ENCODE peak calls at places on chromosome 12, in six cellular contexts. W is GM12878, P is WTC11, F is H1, A is HCT116, D is HepG2. C is an unnamed sample.

GRCh38 chr12:92363295-92364146 is 217.9 kb upstream of the BTG1 start:
- DNase-seq in W (peak), P (no peak), F (no peak), A (no peak), D (no peak), C (no peak)

GRCh38 chr12:28025821-28026505 is 53.4 kb upstream of the PTHLH start:
- DNase-seq in W (no peak), P (no peak), F (no peak), A (no peak), D (no peak), C (no peak)

GRCh38 chr12:53268637-53269562 is 801 bp downstream of the ESPL1 start:
- DNase-seq in W (no peak), P (no peak), F (no peak), A (no peak), D (no peak), C (no peak)

GRCh38 chr12:57110189-57111045 is 745 bp downstream of the STAT6 start:
- DNase-seq in W (no peak), P (peak), F (no peak), A (no peak), D (peak), C (peak)

GRCh38 chr12:64650762-64651161 is 40.5 kb downstream of the RASSF3 start:
- DNase-seq in W (no peak), P (no peak), F (no peak), A (no peak), D (no peak), C (no peak)

GRCh38 chr12:103735291-103735690 is 105.7 kb downstream of the NT5DC3 start:
- DNase-seq in W (no peak), P (no peak), F (no peak), A (no peak), D (no peak), C (no peak)

GRCh38 chr12:117101953-117102833 is 3.0 kb upstream of the TESC start:
- DNase-seq in W (no peak), P (no peak), F (no peak), A (no peak), D (no peak), C (no peak)

GRCh38 chr12:55885113-55885512 is 42.4 kb upstream of the MMP19 start:
- DNase-seq in W (no peak), P (no peak), F (no peak), A (no peak), D (no peak), C (no peak)

GRCh38 chr12:116941188-116941587 is 30.4 kb downstream of the FBXW8 start:
- DNase-seq in W (no peak), P (no peak), F (no peak), A (no peak), D (no peak), C (no peak)

GRCh38 chr12:128661216-128661550 is 162.6 kb downstream of the SLC15A4 start:
- DNase-seq in W (no peak), P (no peak), F (no peak), A (no peak), D (no peak), C (no peak)

GRCh38 chr12:104182144-104182543 is 33.4 kb upstream of the TXNRD1 start:
- DNase-seq in W (no peak), P (no peak), F (no peak), A (no peak), D (no peak), C (no peak)

GRCh38 chr12:49293056-49293956 is 1.6 kb upstream of the PRPH start:
- DNase-seq in W (no peak), P (peak), F (no peak), A (no peak), D (no peak), C (no peak)

GRCh38 chr12:93753838-93754429 is 76.8 kb downstream of the CRADD start:
- DNase-seq in W (no peak), P (no peak), F (no peak), A (no peak), D (no peak), C (no peak)

GRCh38 chr12:109482894-109483293 is 5.5 kb downstream of the UBE3B start:
- DNase-seq in W (no peak), P (no peak), F (no peak), A (no peak), D (no peak), C (no peak)

GRCh38 chr12:88451254-88451653 is 129.0 kb downstream of the KITLG start:
- DNase-seq in W (no peak), P (no peak), F (no peak), A (no peak), D (no peak), C (no peak)

DNA sequence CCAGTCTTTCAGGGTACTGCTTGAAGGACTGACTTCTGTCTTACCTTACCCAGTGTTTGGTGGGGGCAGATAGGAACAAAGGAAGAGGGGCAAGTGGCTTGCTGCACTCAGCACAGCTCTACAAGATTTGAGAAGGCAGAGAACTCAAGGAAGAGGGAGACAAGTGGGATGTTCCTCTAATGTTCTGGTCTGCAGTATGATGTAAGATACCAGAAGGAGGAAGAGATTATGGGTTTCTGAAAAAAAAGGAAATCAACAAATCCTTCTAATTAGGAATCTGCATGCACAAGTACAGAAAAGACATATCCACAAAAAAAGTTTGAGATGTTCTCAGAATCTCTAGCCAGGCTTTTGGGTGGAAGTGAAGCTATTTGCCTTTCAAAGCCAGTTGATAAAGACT is 37.1 kb downstream of the USP15 start:
- DNase-seq in W (no peak), P (no peak), F (no peak), A (no peak), D (no peak), C (no peak)
- TF ChIP-seq ATF3 in W (no peak), P (no peak), F (no peak), A (no peak), D (no peak), C (no peak)

GRCh38 chr12:10235761-10236631 is 23.3 kb downstream of the GABARAPL1 start:
- DNase-seq in W (no peak), P (no peak), F (no peak), A (peak), D (peak), C (peak)
- TF ChIP-seq ATF3 in W (no peak), P (no peak), F (no peak), A (no peak), D (no peak), C (no peak)

DNA sequence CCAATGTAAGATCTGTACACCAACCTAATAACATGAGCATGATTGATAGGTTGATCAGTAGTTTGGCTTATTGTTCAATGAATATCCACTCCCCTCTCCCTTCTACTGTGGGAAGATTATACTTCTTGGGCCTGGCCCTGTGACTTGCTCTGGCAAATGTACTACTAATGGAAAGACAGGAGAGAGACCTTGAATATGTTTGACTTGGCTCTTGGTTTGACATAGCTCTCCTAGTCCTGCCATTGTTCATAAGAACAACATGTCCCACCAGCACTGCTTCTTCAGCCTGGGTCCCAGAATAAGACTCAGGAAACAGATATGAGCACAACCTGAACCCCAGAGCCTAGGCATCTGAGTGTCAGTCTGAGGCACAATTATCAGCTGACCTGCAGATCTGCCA is 112.8 kb upstream of the RESF1 start:
- DNase-seq in W (no peak), P (no peak), F (no peak), A (no peak), D (no peak), C (no peak)
- TF ChIP-seq ATF3 in W (no peak), P (no peak), F (no peak), A (no peak), D (no peak), C (no peak)

DNA sequence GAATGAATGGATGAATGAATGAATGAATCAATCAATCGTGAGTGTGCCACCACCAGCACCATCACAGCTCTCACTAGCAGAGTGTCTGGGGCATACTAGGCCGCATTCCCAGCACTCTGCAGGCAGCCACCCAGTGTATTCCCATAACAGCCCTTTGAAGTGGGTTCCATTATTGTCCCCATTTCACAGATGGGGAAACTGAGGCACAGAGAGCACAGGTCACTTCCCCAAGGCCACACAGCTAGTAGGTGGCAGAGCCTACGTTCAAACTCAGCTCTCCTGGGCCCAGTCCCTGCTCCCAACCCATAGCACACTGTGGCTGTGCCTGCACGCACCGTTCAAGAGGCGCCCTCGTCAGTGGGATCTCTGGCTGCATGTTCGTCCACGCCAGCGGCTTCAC is 88.1 kb downstream of the RFLNA start:
- DNase-seq in W (no peak), P (no peak), F (no peak), A (no peak), D (no peak), C (no peak)
- TF ChIP-seq ATF3 in W (no peak), P (no peak), F (no peak), A (no peak), D (no peak), C (no peak)

GRCh38 chr12:14262771-14263511 is 102.5 kb upstream of the ATF7IP start:
- DNase-seq in W (no peak), P (no peak), F (no peak), A (no peak), D (no peak), C (no peak)

GRCh38 chr12:14264777-14265176 is 100.7 kb upstream of the ATF7IP start:
- DNase-seq in W (no peak), P (no peak), F (no peak), A (no peak), D (no peak), C (no peak)

GRCh38 chr12:14263742-14264141 is 101.7 kb upstream of the ATF7IP start:
- DNase-seq in W (no peak), P (no peak), F (no peak), A (no peak), D (peak), C (no peak)

GRCh38 chr12:14261861-14262260 is 103.6 kb upstream of the ATF7IP start:
- DNase-seq in W (no peak), P (no peak), F (no peak), A (no peak), D (no peak), C (no peak)

DNA sequence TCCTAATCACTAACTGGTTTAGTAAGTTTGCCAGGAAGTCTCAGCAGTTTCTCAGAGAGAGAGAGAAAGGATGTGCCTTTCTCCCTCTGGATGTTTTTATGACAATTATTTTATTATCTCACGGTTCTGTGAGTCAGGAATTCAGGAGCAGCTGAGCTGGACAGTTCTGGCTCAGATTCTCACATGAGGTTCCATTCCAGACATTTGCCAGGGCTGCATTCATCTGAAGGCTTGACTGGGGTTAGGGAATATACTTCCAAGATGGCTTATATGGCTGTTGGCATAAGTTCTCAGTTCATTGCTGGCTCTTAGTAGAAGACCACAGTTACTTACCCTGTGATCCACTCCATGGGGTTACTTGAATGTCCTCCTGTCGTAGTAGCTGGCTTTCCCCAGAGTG is 101.2 kb upstream of the ATF7IP start:
- DNase-seq in W (no peak), P (no peak), F (no peak), A (no peak), D (no peak), C (no peak)
- TF ChIP-seq ATF3 in W (no peak), P (no peak), F (no peak), A (no peak), D (no peak), C (no peak)

GRCh38 chr12:34390846-34391700 is 368.8 kb downstream of the ALG10 start:
- DNase-seq in W (no peak), P (no peak), F (no peak), A (no peak), D (no peak), C (no peak)
- TF ChIP-seq ATF3 in W (no peak), P (no peak), F (no peak), A (no peak), D (no peak), C (no peak)

GRCh38 chr12:118455327-118455726 is 79.0 kb downstream of the SUDS3 start:
- DNase-seq in W (no peak), P (no peak), F (no peak), A (no peak), D (no peak), C (no peak)
- TF ChIP-seq ATF3 in W (no peak), P (no peak), F (no peak), A (no peak), D (no peak), C (no peak)

GRCh38 chr12:123936956-123937706 is 35.5 kb downstream of the CCDC92 start:
- DNase-seq in W (no peak), P (no peak), F (no peak), A (no peak), D (no peak), C (no peak)
- TF ChIP-seq ATF3 in W (no peak), P (no peak), F (no peak), A (no peak), D (no peak), C (no peak)

DNA sequence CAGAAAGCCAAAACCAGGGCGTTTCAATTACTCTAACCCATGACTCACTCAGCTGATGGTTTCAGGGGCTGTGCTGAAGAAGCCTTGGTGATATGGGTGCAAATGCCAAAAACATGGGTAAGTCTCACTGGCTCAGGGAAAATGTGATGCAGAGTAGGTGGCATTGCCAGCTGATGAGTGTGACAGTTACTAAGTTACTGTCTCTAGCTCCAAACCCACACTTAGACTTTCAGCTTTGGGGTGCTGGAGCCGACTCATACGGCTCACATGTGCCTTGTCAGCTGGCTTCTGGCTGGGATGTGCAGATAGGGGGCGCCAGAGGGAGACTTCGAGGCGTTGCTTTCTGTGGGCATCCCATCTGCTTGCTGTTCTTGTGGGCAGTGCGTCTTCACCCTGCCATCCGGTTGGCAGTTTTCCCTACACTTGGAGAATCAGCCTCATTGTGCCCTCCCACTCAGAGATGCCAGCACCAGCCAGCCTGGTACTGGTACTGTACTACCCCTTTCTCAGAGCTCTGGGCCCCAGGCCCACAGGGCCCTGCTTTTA is 11.1 kb upstream of the KRT7 start:
- DNase-seq in W (no peak), P (peak), F (peak), A (peak), D (no peak), C (peak)
- TF ChIP-seq ATF3 in W (no peak), P (no peak), F (no peak), A (no peak), D (no peak), C (no peak)

C was measured in K562.